ENCODE peak calls at places on chromosomes 11 and 22, in six cellular contexts. P is iris pigment epithelial cell, Q is uterus, G is left ventricle myocardium superior, N is NB4, S is Panc1. A is an unnamed sample.

GRCh38 chr11:122362381-122362780 is 246.4 kb upstream of the BLID start:
- DNase-seq in N (no peak), P (no peak), Q (no peak), S (no peak), G (no peak), A (no peak)

GRCh38 chr22:39266398-39267030 is 21.7 kb upstream of the PDGFB start:
- DNase-seq in N (peak; percentile 48), G (peak; percentile 54), Q (no peak), S (no peak), P (peak; percentile 82), A (no peak)

GRCh38 chr11:61480936-61481335 is 27.6 kb upstream of the LRRC10B start:
- DNase-seq in Q (no peak), P (peak; percentile 19), S (no peak), G (peak; percentile 43), N (peak; percentile 43), A (no peak)

GRCh38 chr11:26946209-26946828 is 47.6 kb upstream of the FIBIN start:
- DNase-seq in N (no peak), S (no peak), G (no peak), P (peak; percentile 78), Q (no peak), A (no peak)

GRCh38 chr22:43378011-43378704 is 33.7 kb upstream of the MPPED1 start:
- DNase-seq in N (peak; percentile 44), P (peak; percentile 74), Q (no peak), G (no peak), S (no peak), A (no peak)

GRCh38 chr11:6733326-6734030 is 38.3 kb downstream of the OR2AG2 start:
- DNase-seq in G (no peak), S (no peak), Q (no peak), P (no peak), N (no peak), A (no peak)

GRCh38 chr22:26592368-26593015 is 2.6 kb upstream of the TPST2 start:
- DNase-seq in Q (no peak), S (no peak), N (peak; percentile 65), G (no peak), P (no peak), A (no peak)

GRCh38 chr11:64714664-64715063 is 8.3 kb downstream of the NRXN2 start:
- DNase-seq in N (no peak), S (no peak), Q (no peak), G (no peak), P (no peak), A (no peak)

GRCh38 chr11:2582958-2583604 is 116.7 kb downstream of the KCNQ1OT1 start:
- DNase-seq in G (peak; percentile 26), S (no peak), P (no peak), Q (no peak), N (no peak), A (no peak)

GRCh38 chr11:115290479-115291390 is 213.5 kb downstream of the CADM1 start:
- DNase-seq in N (no peak), Q (no peak), G (no peak), P (no peak), S (no peak), A (no peak)

GRCh38 chr11:19890308-19890707 is 177.7 kb downstream of the NAV2 start:
- DNase-seq in Q (no peak), G (no peak), S (no peak), N (no peak), P (peak; percentile 84), A (peak; percentile 35)

GRCh38 chr11:108199446-108200321 is 22.8 kb downstream of the NPAT start:
- DNase-seq in S (no peak), G (no peak), P (peak; percentile 88), N (peak; percentile 63), Q (no peak), A (no peak)

GRCh38 chr11:128830290-128830813 is 36.7 kb downstream of the KCNJ1 start:
- DNase-seq in S (no peak), N (no peak), G (no peak), P (no peak), Q (no peak), A (no peak)

GRCh38 chr22:27438271-27438980 is 363.1 kb downstream of the MN1 start:
- DNase-seq in N (peak; percentile 8), S (no peak), G (peak; percentile 44), Q (peak; percentile 47), P (peak; percentile 38), A (no peak)

GRCh38 chr11:72753341-72754148 is 1.3 kb upstream of the ARAP1 start:
- DNase-seq in N (no peak), S (no peak), P (no peak), Q (no peak), G (no peak), A (peak; percentile 86)

GRCh38 chr22:42920101-42920820 is 63.2 kb upstream of the ARFGAP3 start:
- DNase-seq in G (no peak), Q (no peak), P (peak; percentile 56), S (no peak), N (no peak), A (no peak)

GRCh38 chr11:69644962-69645675 is 4.2 kb downstream of the CCND1 start:
- DNase-seq in S (no peak), G (no peak), N (no peak), P (no peak), Q (no peak), A (peak; percentile 47)

GRCh38 chr22:23359583-23360123 is 179.3 kb downstream of the BCR start:
- DNase-seq in S (no peak), Q (no peak), P (no peak), G (no peak), N (no peak), A (no peak)

GRCh38 chr11:114060402-114061052 is 1.0 kb downstream of the ZBTB16 start:
- DNase-seq in Q (no peak), S (no peak), G (peak; percentile 71), P (peak; percentile 49), N (peak; percentile 71), A (peak; percentile 59)

GRCh38 chr11:60265373-60266214 is 14.9 kb upstream of the MS4A4A start:
- DNase-seq in G (no peak), P (peak; percentile 24), N (peak; percentile 64), Q (no peak), S (peak; percentile 10), A (no peak)

GRCh38 chr11:78244080-78244479 is 55.4 kb downstream of the USP35 start:
- DNase-seq in S (no peak), P (no peak), N (no peak), G (no peak), Q (no peak), A (no peak)

GRCh38 chr22:43393132-43393844 is 18.5 kb upstream of the MPPED1 start:
- DNase-seq in G (no peak), P (no peak), Q (no peak), S (no peak), N (no peak), A (no peak)

GRCh38 chr11:68749501-68750196 is 1.7 kb downstream of the TESMIN start:
- DNase-seq in Q (no peak), S (no peak), N (no peak), P (peak; percentile 11), G (no peak), A (no peak)

GRCh38 chr11:114079406-114080072 is 20.0 kb downstream of the ZBTB16 start:
- DNase-seq in P (peak; percentile 41), G (peak; percentile 57), S (no peak), Q (peak; percentile 55), N (no peak), A (no peak)

GRCh38 chr11:69511358-69512015 is 30.0 kb downstream of the LINC01488 start:
- DNase-seq in S (no peak), N (no peak), G (peak; percentile 14), Q (no peak), P (peak; percentile 12), A (no peak)

GRCh38 chr11:8219257-8220021 is 44.2 kb downstream of the LMO1 start:
- DNase-seq in S (peak; percentile 54), N (peak; percentile 46), G (peak; percentile 49), P (peak; percentile 69), Q (no peak), A (peak; percentile 89)

GRCh38 chr11:94734563-94735275 is 33.4 kb upstream of the AMOTL1 start:
- DNase-seq in N (peak; percentile 56), Q (no peak), S (no peak), G (no peak), P (no peak), A (no peak)

A was measured in 8988T.